ENCODE peak calls at places on chromosome 3, in seven cellular contexts. Y is CD4-positive, alpha-beta T cell; Q is ovary; G is AG04450; S is left ventricle myocardium inferior; R is testis; T is BJ. W is an unnamed sample.

GRCh38 chr3:38271552-38271951 is 5.9 kb downstream of the SLC22A13 start:
- DNase-seq in Y (no peak), Q (no peak), G (no peak), S (no peak), R (no peak), T (no peak), W (no peak)

GRCh38 chr3:186109897-186110803 is 1.3 kb upstream of the ETV5 start:
- DNase-seq in Y (no peak), Q (peak; percentile 36), G (no peak), S (no peak), R (peak; percentile 39), T (no peak), W (no peak)

GRCh38 chr3:52084954-52085730 is 28.8 kb upstream of the DUSP7 start:
- DNase-seq in Y (no peak), Q (no peak), G (no peak), S (no peak), R (no peak), T (no peak), W (no peak)

GRCh38 chr3:141471160-141471559 is 15.7 kb upstream of the RASA2 start:
- DNase-seq in Y (no peak), Q (no peak), G (no peak), S (no peak), R (no peak), T (no peak), W (no peak)

GRCh38 chr3:84724877-84725276 is 233.9 kb upstream of the CADM2 start:
- DNase-seq in Y (no peak), Q (no peak), G (no peak), S (no peak), R (no peak), T (no peak), W (no peak)

GRCh38 chr3:32856355-32856889 is 38.6 kb downstream of the TRIM71 start:
- DNase-seq in Y (no peak), Q (no peak), G (no peak), S (no peak), R (no peak), T (no peak), W (no peak)

GRCh38 chr3:69329897-69330296 is 56.0 kb downstream of the FRMD4B start:
- DNase-seq in Y (no peak), Q (no peak), G (no peak), S (no peak), R (no peak), T (peak; percentile 30), W (no peak)

GRCh38 chr3:157353657-157354056 is 83.0 kb upstream of the PTX3 start:
- DNase-seq in Y (no peak), Q (no peak), G (no peak), S (no peak), R (no peak), T (no peak), W (no peak)

GRCh38 chr3:62065985-62066693 is 307.2 kb downstream of the FEZF2 start:
- DNase-seq in Y (no peak), Q (no peak), G (no peak), S (no peak), R (no peak), T (peak; percentile 66), W (no peak)

DNA sequence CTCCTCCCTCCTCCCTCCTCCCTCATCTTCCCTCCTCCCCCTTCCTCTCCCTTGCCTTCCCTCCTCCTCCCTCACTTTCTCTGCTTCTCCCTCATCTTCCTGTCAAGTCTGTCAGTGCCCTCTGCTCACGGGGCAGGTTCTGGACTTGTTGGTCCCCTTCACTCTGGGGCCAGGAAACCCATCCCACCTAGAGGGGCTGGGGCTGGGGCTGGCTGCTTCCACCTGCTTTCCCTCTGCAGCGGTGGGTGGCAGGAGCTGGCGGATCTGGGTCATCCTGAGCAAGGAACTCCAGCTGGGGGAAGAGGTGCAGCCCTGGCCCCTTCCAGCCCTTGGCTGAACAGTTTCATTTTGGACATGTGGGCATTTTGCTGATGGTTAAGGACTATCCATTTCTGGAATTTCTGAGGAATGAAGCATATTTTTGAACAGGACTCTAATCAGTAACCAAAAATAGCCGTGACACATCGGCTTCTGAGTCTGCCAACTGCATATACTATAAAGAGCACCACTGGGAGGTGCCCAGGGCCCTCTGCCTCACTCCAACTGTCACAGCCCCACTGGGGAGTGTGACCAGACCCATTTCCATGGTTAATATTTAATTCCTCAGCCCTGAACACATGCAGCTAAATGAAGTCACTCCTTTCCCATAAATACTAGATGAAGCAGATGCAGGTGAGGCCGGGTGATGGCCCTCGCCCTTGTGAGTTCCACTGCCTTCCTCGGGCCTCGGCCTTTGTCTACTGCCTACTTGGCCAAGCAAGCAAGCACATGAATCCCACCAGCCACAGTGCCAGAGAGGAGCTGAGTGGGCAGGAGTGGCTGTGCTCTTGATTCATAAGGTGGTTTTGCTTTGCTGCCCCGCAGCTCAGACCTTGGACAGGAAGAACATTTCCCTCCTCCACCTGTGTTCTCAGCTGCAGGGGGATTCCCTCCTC is 39.8 kb downstream of the CHDH start:
- DNase-seq in Y (no peak), Q (no peak), G (peak; percentile 21), S (no peak), R (peak; percentile 12), T (peak; percentile 54), W (no peak)
- TF ChIP-seq CTCF in Y (no peak), Q (no peak), G (peak; percentile 4), S (no peak), R (no peak), T (no peak), W (no peak)

DNA sequence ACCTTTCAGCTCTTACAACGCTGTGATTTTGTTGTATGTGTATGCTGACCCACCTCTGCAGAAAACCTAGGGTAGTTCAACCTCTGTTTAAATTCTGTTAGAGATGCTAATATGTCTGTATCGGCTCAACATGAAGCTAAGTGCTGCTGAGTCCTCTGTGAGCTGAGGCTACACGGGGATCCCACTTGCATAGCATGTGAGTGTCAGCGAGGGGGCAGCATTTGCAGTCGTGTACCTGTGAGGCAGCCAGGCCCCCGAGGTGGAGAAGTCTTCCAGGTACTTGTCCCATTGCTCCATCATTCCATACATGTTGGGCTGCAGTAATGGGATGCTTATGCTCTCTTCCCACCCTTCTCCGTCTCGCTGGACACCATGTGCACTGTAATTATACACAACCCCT is 3.7 kb downstream of the MKRN2OS start:
- DNase-seq in Y (no peak), Q (peak; percentile 20), G (no peak), S (no peak), R (peak; percentile 44), T (no peak), W (no peak)
- TF ChIP-seq CTCF in Y (no peak), Q (no peak), G (no peak), S (peak; percentile 50), R (peak; percentile 2), T (peak; percentile 42), W (no peak)

DNA sequence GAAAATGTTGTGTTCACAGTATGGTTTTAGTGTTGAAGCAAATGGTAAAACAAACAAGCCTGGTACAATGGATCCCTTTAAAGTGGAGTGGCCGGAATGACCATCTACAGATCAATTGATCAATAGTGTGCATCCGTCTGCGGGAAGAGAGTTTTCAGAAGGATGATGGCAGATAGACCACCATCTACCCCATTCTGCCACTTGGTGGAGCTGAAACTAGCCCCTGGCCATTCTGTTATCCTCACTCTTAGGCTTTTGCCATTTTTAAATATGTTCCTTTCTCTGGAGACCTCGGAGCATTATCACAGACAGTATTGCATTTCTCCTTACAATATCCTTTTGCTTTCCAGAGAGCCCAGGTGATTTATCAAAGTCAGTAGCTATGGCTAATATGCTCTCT is 258.9 kb upstream of the CFAP20DC start:
- DNase-seq in Y (no peak), Q (no peak), G (no peak), S (no peak), R (no peak), T (no peak), W (no peak)
- TF ChIP-seq CTCF in Y (no peak), Q (no peak), G (no peak), S (no peak), R (no peak), T (peak; percentile 8), W (no peak)

GRCh38 chr3:117523407-117523806 is 813.8 kb downstream of the TUSC7 start:
- DNase-seq in Y (no peak), Q (no peak), G (no peak), S (no peak), R (no peak), T (no peak), W (no peak)

GRCh38 chr3:117520582-117520981 is 811.0 kb downstream of the TUSC7 start:
- DNase-seq in Y (no peak), Q (no peak), G (no peak), S (no peak), R (no peak), T (no peak), W (no peak)

GRCh38 chr3:117512975-117513374 is 803.4 kb downstream of the TUSC7 start:
- DNase-seq in Y (no peak), Q (no peak), G (no peak), S (no peak), R (no peak), T (no peak), W (no peak)

GRCh38 chr3:117519776-117520175 is 810.2 kb downstream of the TUSC7 start:
- DNase-seq in Y (no peak), Q (no peak), G (no peak), S (no peak), R (no peak), T (no peak), W (no peak)

DNA sequence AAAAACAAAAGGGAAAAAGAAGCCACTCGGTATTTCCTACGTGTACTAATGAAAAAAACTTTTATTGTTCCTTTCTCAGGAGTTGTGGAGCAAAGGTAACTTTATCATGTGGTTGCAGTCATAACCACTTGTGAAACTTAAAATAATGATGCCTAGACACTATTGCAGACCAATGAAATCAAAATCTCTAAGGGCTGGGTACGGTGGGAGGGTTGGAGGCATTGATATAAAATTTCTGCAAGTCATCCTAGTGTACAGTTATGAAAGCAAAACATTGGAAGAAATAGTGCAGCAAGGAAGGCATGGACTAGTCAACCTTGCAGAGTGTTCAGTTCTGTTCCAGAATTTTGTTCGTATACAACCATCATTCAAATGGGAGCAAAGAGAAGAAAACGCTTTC is 808.8 kb downstream of the TUSC7 start:
- DNase-seq in Y (no peak), Q (no peak), G (no peak), S (no peak), R (no peak), T (no peak), W (no peak)
- TF ChIP-seq CTCF in Y (no peak), Q (no peak), G (no peak), S (no peak), R (no peak), T (no peak), W (no peak)

GRCh38 chr3:9129366-9129765 is 120.1 kb downstream of the SRGAP3 start:
- DNase-seq in Y (no peak), Q (no peak), G (no peak), S (no peak), R (no peak), T (no peak), W (no peak)
- TF ChIP-seq CTCF in Y (no peak), Q (no peak), G (no peak), S (no peak), R (no peak), T (no peak), W (no peak)

GRCh38 chr3:122456074-122456473 is 40.2 kb upstream of the WDR5B start:
- DNase-seq in Y (no peak), Q (no peak), G (no peak), S (no peak), R (no peak), T (no peak), W (no peak)

GRCh38 chr3:122457706-122458105 is 41.8 kb upstream of the WDR5B start:
- DNase-seq in Y (no peak), Q (no peak), G (no peak), S (no peak), R (no peak), T (no peak), W (no peak)

GRCh38 chr3:122461834-122462233 is 46.0 kb upstream of the WDR5B start:
- DNase-seq in Y (no peak), Q (no peak), G (no peak), S (no peak), R (no peak), T (no peak), W (no peak)

GRCh38 chr3:122464659-122465058 is 48.8 kb upstream of the WDR5B start:
- DNase-seq in Y (no peak), Q (no peak), G (no peak), S (no peak), R (no peak), T (no peak), W (no peak)

GRCh38 chr3:122458992-122459391 is 43.1 kb upstream of the WDR5B start:
- DNase-seq in Y (no peak), Q (no peak), G (peak; percentile 27), S (no peak), R (no peak), T (peak; percentile 6), W (no peak)
- TF ChIP-seq CTCF in Y (no peak), Q (no peak), G (peak; percentile 57), S (peak; percentile 46), R (peak; percentile 18), T (peak; percentile 51), W (peak; percentile 67)